ENCODE peak calls at places on chromosome 4, in five cellular contexts. D, I, Z, C and S are unnamed samples.

GRCh38 chr4:53943345-53944085 is 120.9 kb downstream of the CHIC2 start:
- DNase-seq in Z (peak; percentile 38), C (peak; percentile 85), I (no peak), D (no peak), S (no peak)

GRCh38 chr4:99863804-99864203 is 30.4 kb downstream of the LAMTOR3 start:
- DNase-seq in I (no peak), Z (peak; percentile 43), D (no peak), C (no peak), S (no peak)

GRCh38 chr4:188162698-188163097 is 23.5 kb downstream of the TRIML1 start:
- DNase-seq in C (no peak), D (no peak), Z (no peak), I (no peak), S (no peak)

GRCh38 chr4:40897557-40898203 is 147.9 kb downstream of the NSUN7 start:
- DNase-seq in I (peak; percentile 73), Z (peak; percentile 80), C (peak; percentile 40), D (peak; percentile 69), S (peak; percentile 87)

GRCh38 chr4:143354990-143355389 is 18.3 kb downstream of the GAB1 start:
- DNase-seq in Z (no peak), D (no peak), C (no peak), I (no peak), S (no peak)

GRCh38 chr4:86831262-86832090 is 17.7 kb downstream of the SLC10A6 start:
- DNase-seq in D (peak; percentile 26), I (no peak), Z (peak; percentile 39), C (peak; percentile 70), S (no peak)

GRCh38 chr4:146243141-146243882 is 29.0 kb downstream of the REELD1 start:
- DNase-seq in I (peak; percentile 45), Z (no peak), C (no peak), D (no peak), S (no peak)

GRCh38 chr4:139153411-139154133 is 23.4 kb downstream of the ELF2 start:
- DNase-seq in D (no peak), C (no peak), Z (no peak), I (no peak), S (no peak)

GRCh38 chr4:172843273-172843672 is 325.3 kb upstream of the GALNT7 start:
- DNase-seq in I (no peak), D (no peak), Z (no peak), C (no peak), S (no peak)

GRCh38 chr4:83866821-83867220 is 330.9 kb downstream of the GPAT3 start:
- DNase-seq in I (no peak), D (no peak), C (no peak), Z (no peak), S (no peak)

GRCh38 chr4:30945586-30945985 is 225.4 kb downstream of the PCDH7 start:
- DNase-seq in D (no peak), Z (no peak), I (no peak), C (peak; percentile 61), S (no peak)

GRCh38 chr4:154490589-154491340 is 834 bp downstream of the DCHS2 start:
- DNase-seq in I (peak; percentile 12), D (peak; percentile 41), Z (peak; percentile 49), C (no peak), S (peak; percentile 16)

GRCh38 chr4:152304220-152304619 is 231.7 kb downstream of the FBXW7 start:
- DNase-seq in I (no peak), Z (no peak), C (no peak), D (no peak), S (no peak)

GRCh38 chr4:122874194-122874593 is 47.6 kb downstream of the FGF2 start:
- DNase-seq in D (no peak), I (no peak), C (no peak), Z (peak; percentile 16), S (no peak)

GRCh38 chr4:54897590-54897989 is 227.8 kb downstream of the KDR start:
- DNase-seq in I (no peak), Z (no peak), C (no peak), D (no peak), S (no peak)

GRCh38 chr4:138235419-138235952 is 6.7 kb downstream of the SLC7A11 start:
- DNase-seq in I (no peak), Z (no peak), D (no peak), C (peak; percentile 15), S (no peak)

GRCh38 chr4:6598127-6598526 is 23.1 kb downstream of the MAN2B2 start:
- DNase-seq in I (no peak), D (no peak), C (no peak), Z (no peak), S (no peak)

GRCh38 chr4:65918217-65918616 is 247.9 kb upstream of the EPHA5 start:
- DNase-seq in Z (no peak), C (no peak), D (no peak), I (no peak), S (no peak)

GRCh38 chr4:45004326-45004725 is 278.0 kb upstream of the GNPDA2 start:
- DNase-seq in Z (no peak), C (no peak), I (no peak), D (no peak), S (no peak)

GRCh38 chr4:150994721-150995120 is 20.4 kb downstream of the LRBA start:
- DNase-seq in D (no peak), Z (no peak), C (no peak), I (no peak), S (no peak)

GRCh38 chr4:98657531-98658286 is 702 bp downstream of the TSPAN5 start:
- DNase-seq in Z (peak; percentile 54), C (no peak), D (peak; percentile 16), I (peak; percentile 18), S (peak; percentile 27)

GRCh38 chr4:151874328-151874727 is 113.5 kb upstream of the GATB start:
- DNase-seq in I (no peak), C (no peak), Z (no peak), D (no peak), S (no peak)

GRCh38 chr4:178205826-178206225 is 763.6 kb upstream of the AGA start:
- DNase-seq in Z (no peak), D (no peak), I (no peak), C (no peak), S (no peak)

GRCh38 chr4:8703401-8703696 is 110.8 kb downstream of the CPZ start:
- DNase-seq in I (no peak), Z (no peak), D (no peak), C (no peak), S (no peak)

GRCh38 chr4:25859429-25860148 is 3.2 kb downstream of the SEL1L3 start:
- DNase-seq in D (no peak), I (no peak), Z (no peak), C (no peak), S (no peak)

GRCh38 chr4:78768447-78769177 is 7.5 kb upstream of the BMP2K start:
- DNase-seq in Z (peak; percentile 38), D (no peak), I (no peak), C (no peak), S (no peak)

GRCh38 chr4:56757270-56757746 is 64.2 kb downstream of the SPINK2 start:
- DNase-seq in C (no peak), D (no peak), I (no peak), Z (peak; percentile 66), S (no peak)

GRCh38 chr4:186717556-186717955 is 6.1 kb downstream of the FAT1 start:
- DNase-seq in C (no peak), I (no peak), D (no peak), Z (no peak), S (no peak)

GRCh38 chr4:72451349-72451748 is 117.7 kb downstream of the ADAMTS3 start:
- DNase-seq in Z (no peak), D (peak; percentile 14), C (no peak), I (peak; percentile 14), S (no peak)

GRCh38 chr4:168769416-168769815 is 240.6 kb downstream of the CBR4 start:
- DNase-seq in I (no peak), Z (peak; percentile 31), C (no peak), D (no peak), S (no peak)

GRCh38 chr4:28228575-28228974 is 1367.9 kb downstream of the STIM2 start:
- DNase-seq in C (no peak), I (no peak), D (no peak), Z (peak; percentile 10), S (no peak)

GRCh38 chr4:74823194-74823593 is 28.9 kb upstream of the BTC start:
- DNase-seq in D (no peak), I (no peak), C (no peak), Z (no peak), S (no peak)
- H3K4me1 ChIP-seq in D (no peaks in the 10 kb centered on the region), I (no peaks in the 10 kb centered on the region), C (no peaks in the 10 kb centered on the region), Z (peaks cover 13% of the 10 kb centered on the region), S (no peaks in the 10 kb centered on the region)

GRCh38 chr4:74038161-74039064 is at the start of gene CXCL3:
- DNase-seq in D (peak; percentile 74), C (no peak), I (peak; percentile 79), Z (peak; percentile 83), S (peak; percentile 34)
- TF ChIP-seq CTCF in D (peak; percentile 23), C (peak; percentile 54), I (peak; percentile 50), Z (peak; percentile 52), S (no peak)

GRCh38 chr4:118904935-118905334 is 16.3 kb downstream of the SYNPO2 start:
- DNase-seq in D (no peak), Z (no peak), C (no peak), I (no peak), S (peak; percentile 82)
- H3K4me3 ChIP-seq in D (peak overlapping the region; percentile 32), Z (no peak overlapping the region), C (no peak overlapping the region), I (no peak overlapping the region), S (peak overlapping the region; percentile 52)

GRCh38 chr4:38279650-38280322 is 319.6 kb downstream of the PTTG2 start:
- DNase-seq in C (no peak), Z (peak; percentile 87), D (no peak), I (no peak), S (no peak)
- H3K4me1 ChIP-seq in C (peaks cover 19% of the 10 kb centered on the region), Z (peaks cover 31% of the 10 kb centered on the region), D (no peaks in the 10 kb centered on the region), I (no peaks in the 10 kb centered on the region), S (no peaks in the 10 kb centered on the region)